ENCODE peak calls at places on chromosomes 12 and 14, in five cellular contexts. E is WERI-Rb-1, U is bronchial epithelial cell, T is adipocyte, P is ascending aorta. A is an unnamed sample.

GRCh38 chr12:88416786-88417185 is 163.5 kb downstream of the KITLG start:
- DNase-seq in P (no peak), E (no peak), T (no peak), U (no peak), A (no peak)

GRCh38 chr12:15982471-15982870 is 71.3 kb downstream of the DERA start:
- DNase-seq in P (no peak), E (no peak), T (peak; percentile 73), U (peak; percentile 21), A (no peak)

GRCh38 chr12:102061096-102061555 is 665 bp downstream of the WASHC3 start:
- DNase-seq in P (no peak), U (peak; percentile 60), T (no peak), E (no peak), A (no peak)

GRCh38 chr14:101075801-101076413 is 172.4 kb upstream of the RTL1 start:
- DNase-seq in E (no peak), P (no peak), T (no peak), U (no peak), A (no peak)

GRCh38 chr14:103448097-103448496 is 62.9 kb downstream of the MARK3 start:
- DNase-seq in E (no peak), U (peak; percentile 70), P (no peak), T (no peak), A (no peak)

GRCh38 chr14:87898301-87898700 is 94.7 kb downstream of the GALC start:
- DNase-seq in E (no peak), T (peak; percentile 33), P (no peak), U (no peak), A (no peak)

GRCh38 chr14:99603471-99603933 is 505 bp downstream of the CCDC85C start:
- DNase-seq in P (no peak), U (no peak), E (peak; percentile 29), T (peak; percentile 59), A (peak; percentile 33)

GRCh38 chr14:53491256-53491905 is 338.3 kb upstream of the DDHD1 start:
- DNase-seq in P (no peak), E (no peak), U (peak; percentile 90), T (peak; percentile 24), A (no peak)

GRCh38 chr12:107287436-107288413 is 194.4 kb upstream of the CRY1 start:
- DNase-seq in P (no peak), E (no peak), T (no peak), U (peak; percentile 89), A (no peak)

GRCh38 chr12:14289596-14289995 is 75.9 kb upstream of the ATF7IP start:
- DNase-seq in T (no peak), E (no peak), U (no peak), P (no peak), A (no peak)

GRCh38 chr12:87827638-87828264 is 201.4 kb downstream of the C12orf50 start:
- DNase-seq in U (peak; percentile 97), P (no peak), E (no peak), T (peak; percentile 47), A (no peak)

GRCh38 chr12:92365333-92365732 is 219.7 kb upstream of the BTG1 start:
- DNase-seq in T (no peak), P (no peak), U (no peak), E (no peak), A (no peak)

GRCh38 chr14:104584557-104584956 is 5.0 kb downstream of the C14orf180 start:
- DNase-seq in P (no peak), U (no peak), T (no peak), E (no peak), A (no peak)

GRCh38 chr14:90883197-90883596 is 67.0 kb upstream of the TTC7B start:
- DNase-seq in P (no peak), T (no peak), E (no peak), U (no peak), A (no peak)

GRCh38 chr12:65607271-65607880 is 216.9 kb upstream of the HMGA2 start:
- DNase-seq in T (no peak), P (no peak), U (peak; percentile 70), E (no peak), A (no peak)

GRCh38 chr12:9941838-9942237 is 9.7 kb upstream of the CLEC2A start:
- DNase-seq in U (no peak), T (no peak), E (no peak), P (no peak), A (no peak)

DNA sequence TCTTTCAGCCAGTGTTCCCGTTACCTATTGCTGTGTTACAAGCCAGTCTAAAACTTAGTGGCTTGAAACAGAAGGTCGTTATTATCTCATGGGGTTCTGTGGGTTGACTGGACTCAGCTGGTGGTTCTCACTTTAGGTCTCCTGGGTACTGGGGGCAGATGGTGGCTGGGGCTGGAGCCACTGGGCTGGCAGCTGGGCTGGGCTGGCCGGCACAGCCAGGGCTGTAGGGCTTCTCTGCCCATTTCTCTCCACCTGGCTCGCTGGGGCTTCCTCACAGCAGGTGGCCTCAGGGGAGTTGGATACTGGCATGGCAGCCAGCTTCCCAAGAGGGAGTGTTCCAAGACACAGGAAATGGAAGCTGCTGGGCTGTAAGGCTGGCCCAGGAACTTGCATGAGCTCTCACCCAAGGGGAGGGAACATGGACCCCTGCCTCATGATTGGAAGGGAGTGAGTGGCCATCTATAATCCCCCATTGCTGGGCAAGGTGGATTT is 27.0 kb downstream of the TUNAR start:
- DNase-seq in U (no peak), E (no peak), T (no peak), P (no peak), A (no peak)
- H3K27me3 ChIP-seq in U (no peaks in the 10 kb centered on the region), E (no peaks in the 10 kb centered on the region), T (peaks cover 12% of the 10 kb centered on the region), P (no peaks in the 10 kb centered on the region), A (no peaks in the 10 kb centered on the region)

DNA sequence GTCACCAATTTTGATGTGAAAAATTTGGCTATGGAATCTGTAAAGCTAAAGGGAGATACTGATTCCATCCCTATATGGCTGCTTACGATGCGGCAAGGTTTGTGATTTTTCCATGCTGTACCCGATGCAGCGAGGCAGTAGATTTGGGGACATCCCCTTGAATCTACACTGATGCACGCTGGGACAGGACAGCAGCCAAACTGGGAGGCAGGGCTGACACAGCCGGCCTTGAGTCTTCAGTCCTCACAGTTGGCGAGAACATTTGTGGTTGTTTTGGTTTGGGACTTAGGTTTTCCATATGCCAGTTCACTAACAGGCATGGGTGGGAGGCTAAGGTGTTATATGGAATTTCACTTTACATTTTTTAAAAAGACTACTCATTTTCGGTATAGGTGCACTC is 3.8 kb downstream of the GALNT16 start:
- DNase-seq in E (no peak), U (no peak), P (no peak), T (no peak), A (no peak)
- H3K27me3 ChIP-seq in E (peaks cover 7% of the 10 kb centered on the region), U (peaks cover 23% of the 10 kb centered on the region), P (no peaks in the 10 kb centered on the region), T (peaks cover 7% of the 10 kb centered on the region), A (peaks cover 55% of the 10 kb centered on the region)

GRCh38 chr14:60646202-60646886 is 2.9 kb downstream of the SIX1 start:
- DNase-seq in T (peak; percentile 66), U (peak; percentile 46), E (no peak), P (no peak), A (no peak)

GRCh38 chr14:60648934-60649814 is at the start of gene SIX1:
- DNase-seq in P (no peak), U (peak; percentile 83), E (peak; percentile 85), T (peak; percentile 97), A (peak; percentile 48)

GRCh38 chr14:60647837-60648168 is 1.5 kb downstream of the SIX1 start:
- DNase-seq in P (no peak), U (no peak), T (no peak), E (no peak), A (no peak)

GRCh38 chr14:60648169-60648933 is 926 bp downstream of the SIX1 start:
- DNase-seq in U (peak; percentile 13), E (peak; percentile 44), T (peak; percentile 67), P (no peak), A (no peak)

GRCh38 chr14:60647081-60647836 is 2.0 kb downstream of the SIX1 start:
- DNase-seq in U (peak; percentile 51), T (peak; percentile 77), P (no peak), E (no peak), A (no peak)
- H3K27me3 ChIP-seq in U (no peaks in the 10 kb centered on the region), T (peaks cover 9% of the 10 kb centered on the region), P (peaks cover 48% of the 10 kb centered on the region), E (peaks cover 2% of the 10 kb centered on the region), A (peaks cover 100% of the 10 kb centered on the region)

GRCh38 chr14:28777773-28778606 is 11.4 kb downstream of the FOXG1 start:
- DNase-seq in T (no peak), E (no peak), P (no peak), U (no peak), A (no peak)

GRCh38 chr14:28778718-28779117 is 12.1 kb downstream of the FOXG1 start:
- DNase-seq in E (no peak), U (no peak), T (no peak), P (no peak), A (no peak)

GRCh38 chr14:28779416-28779941 is 12.9 kb downstream of the FOXG1 start:
- DNase-seq in P (no peak), U (no peak), E (no peak), T (no peak), A (no peak)

GRCh38 chr14:28783593-28784143 is 17.1 kb downstream of the FOXG1 start:
- DNase-seq in U (no peak), T (no peak), P (no peak), E (no peak), A (no peak)

DNA sequence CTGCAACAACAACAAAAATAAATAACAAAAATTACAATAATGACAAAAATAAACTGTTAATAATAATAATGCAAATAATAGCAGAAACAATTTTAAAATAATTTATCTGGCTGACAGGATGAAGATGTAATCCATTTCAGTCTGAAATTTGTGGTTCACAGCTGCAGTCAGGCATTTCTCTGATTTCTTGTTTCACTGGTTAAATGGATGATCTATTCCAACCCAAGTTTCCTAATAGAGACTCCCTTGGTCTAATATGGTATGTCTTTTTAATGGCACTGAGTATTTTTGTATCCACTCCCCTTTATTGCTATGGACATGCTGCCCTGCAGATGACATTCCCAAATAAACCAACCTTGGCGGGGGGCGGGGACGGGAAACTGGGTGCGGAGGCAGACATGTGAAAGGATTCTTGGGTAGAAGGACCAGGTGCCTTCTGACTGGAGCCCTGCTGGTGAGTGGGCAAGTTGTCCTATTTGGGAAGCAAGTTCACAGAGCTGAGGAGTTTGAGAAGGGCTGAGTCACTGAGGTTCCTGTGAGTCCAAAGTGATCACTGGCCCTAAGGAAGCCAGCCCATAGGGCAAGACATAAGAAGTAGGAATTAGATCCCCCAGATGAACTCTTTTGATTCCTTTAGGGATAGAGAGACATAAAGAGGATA is 14.4 kb downstream of the FOXG1 start:
- DNase-seq in U (no peak), T (no peak), E (no peak), P (no peak), A (no peak)
- H3K27me3 ChIP-seq in U (peaks cover 45% of the 10 kb centered on the region), T (peaks cover 99% of the 10 kb centered on the region), E (no peaks in the 10 kb centered on the region), P (no peaks in the 10 kb centered on the region), A (peaks cover 100% of the 10 kb centered on the region)